ENCODE peak calls at places on chromosomes 3 and 15, in four cellular contexts. One of them, this sample, is unnamed.
A peak's percentile ranks its signal among the peaks of the same experiment; 100 is the strongest.

GRCh38 chr3:64916192-64916798 is 228.5 kb upstream of the ADAMTS9 start:
- DNase-seq in CD4-positive, alpha-beta T cell: no peak
- DNase-seq in HL-60: no peak
- DNase-seq in astrocyte of the spinal cord: no peak
- DNase-seq in this sample: no peak

GRCh38 chr3:106635271-106635670 is 742.0 kb upstream of the CCDC54 start:
- DNase-seq in CD4-positive, alpha-beta T cell: no peak
- DNase-seq in HL-60: no peak
- DNase-seq in astrocyte of the spinal cord: peak; percentile 91
- DNase-seq in this sample: no peak

GRCh38 chr3:10417849-10418248 is 87.5 kb downstream of the ATP2B2 start:
- DNase-seq in CD4-positive, alpha-beta T cell: no peak
- DNase-seq in HL-60: peak; percentile 22
- DNase-seq in astrocyte of the spinal cord: peak; percentile 16
- DNase-seq in this sample: no peak

GRCh38 chr3:126947429-126947828 is 35.5 kb upstream of the PLXNA1 start:
- DNase-seq in HL-60: no peak
- DNase-seq in astrocyte of the spinal cord: no peak
- DNase-seq in CD4-positive, alpha-beta T cell: no peak
- DNase-seq in this sample: no peak

GRCh38 chr3:197154-197855 is 742 bp downstream of the CHL1 start:
- DNase-seq in astrocyte of the spinal cord: no peak
- DNase-seq in CD4-positive, alpha-beta T cell: no peak
- DNase-seq in HL-60: no peak
- DNase-seq in this sample: peak; percentile 13

GRCh38 chr3:30513374-30514152 is 92.8 kb upstream of the TGFBR2 start:
- DNase-seq in HL-60: no peak
- DNase-seq in CD4-positive, alpha-beta T cell: no peak
- DNase-seq in astrocyte of the spinal cord: no peak
- DNase-seq in this sample: no peak

GRCh38 chr3:100993309-100993708 is at the start of gene ABI3BP:
- DNase-seq in HL-60: no peak
- DNase-seq in astrocyte of the spinal cord: peak; percentile 81
- DNase-seq in CD4-positive, alpha-beta T cell: no peak
- DNase-seq in this sample: no peak

GRCh38 chr3:50436063-50436674 is 67.3 kb downstream of the CACNA2D2 start:
- DNase-seq in astrocyte of the spinal cord: peak; percentile 21
- DNase-seq in CD4-positive, alpha-beta T cell: peak; percentile 69
- DNase-seq in HL-60: peak; percentile 61
- DNase-seq in this sample: peak; percentile 74

GRCh38 chr15:51403946-51404695 is 62.7 kb downstream of the GLDN start:
- DNase-seq in HL-60: no peak
- DNase-seq in astrocyte of the spinal cord: no peak
- DNase-seq in CD4-positive, alpha-beta T cell: no peak
- DNase-seq in this sample: no peak

GRCh38 chr15:51401872-51402517 is 60.5 kb downstream of the GLDN start:
- DNase-seq in CD4-positive, alpha-beta T cell: no peak
- DNase-seq in astrocyte of the spinal cord: no peak
- DNase-seq in HL-60: peak; percentile 64
- DNase-seq in this sample: peak; percentile 48

GRCh38 chr15:51401065-51401780 is 59.8 kb downstream of the GLDN start:
- DNase-seq in CD4-positive, alpha-beta T cell: no peak
- DNase-seq in astrocyte of the spinal cord: no peak
- DNase-seq in HL-60: peak; percentile 30
- DNase-seq in this sample: no peak

GRCh38 chr15:51405646-51406194 is 64.3 kb downstream of the GLDN start:
- DNase-seq in HL-60: no peak
- DNase-seq in CD4-positive, alpha-beta T cell: no peak
- DNase-seq in astrocyte of the spinal cord: peak; percentile 10
- DNase-seq in this sample: no peak

DNA sequence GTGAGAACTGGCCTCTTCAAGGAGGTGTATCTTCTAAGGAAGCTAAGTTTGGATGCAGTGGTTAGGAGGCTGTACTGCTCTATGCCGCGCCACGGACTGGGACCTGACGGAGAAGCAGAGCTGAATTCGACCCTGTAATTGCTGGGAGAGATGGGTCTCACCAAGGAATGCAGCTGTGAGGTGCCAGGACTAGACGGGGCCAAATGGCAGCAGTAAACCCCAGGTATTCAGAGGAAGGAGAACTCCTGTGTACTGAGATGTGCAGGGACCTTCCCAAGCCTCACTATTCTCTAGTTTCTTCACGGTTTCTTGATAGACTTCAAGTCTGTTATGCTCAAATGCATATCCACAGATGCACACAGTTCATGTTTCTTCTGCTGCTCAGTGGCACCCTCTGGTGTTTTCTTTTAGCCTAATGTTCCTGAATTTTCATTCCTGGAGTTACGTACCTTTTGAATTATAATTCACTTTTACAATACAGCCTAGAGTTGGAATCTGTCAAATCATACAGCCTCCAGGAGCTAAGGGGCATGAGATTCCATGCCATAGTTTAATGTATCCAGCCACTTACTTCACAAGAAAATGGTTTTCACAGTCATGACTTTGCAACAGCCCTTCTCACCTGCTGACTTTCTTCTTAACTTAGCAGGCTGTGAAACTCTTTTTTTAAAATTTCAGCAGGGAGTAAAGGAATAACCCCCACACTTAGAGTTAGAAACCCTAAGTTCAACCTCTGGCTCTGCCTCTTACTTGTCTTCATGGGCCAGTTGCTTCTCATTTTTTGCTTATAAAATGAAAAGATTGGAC is 61.8 kb downstream of the GLDN start:
- DNase-seq in HL-60: no peak
- DNase-seq in CD4-positive, alpha-beta T cell: no peak
- DNase-seq in astrocyte of the spinal cord: peak; percentile 55
- DNase-seq in this sample: no peak
- TF ChIP-seq CTCF in HL-60: peak; percentile 38
- TF ChIP-seq CTCF in CD4-positive, alpha-beta T cell: no peak
- TF ChIP-seq CTCF in astrocyte of the spinal cord: peak; percentile 72
- TF ChIP-seq CTCF in this sample: peak; percentile 75

GRCh38 chr15:59646271-59646670 is 11.0 kb downstream of the GTF2A2 start:
- DNase-seq in astrocyte of the spinal cord: no peak
- DNase-seq in CD4-positive, alpha-beta T cell: no peak
- DNase-seq in HL-60: no peak
- DNase-seq in this sample: no peak

GRCh38 chr15:59647085-59647484 is 10.2 kb downstream of the GTF2A2 start:
- DNase-seq in astrocyte of the spinal cord: no peak
- DNase-seq in CD4-positive, alpha-beta T cell: no peak
- DNase-seq in HL-60: no peak
- DNase-seq in this sample: no peak

GRCh38 chr15:59644757-59645156 is 12.6 kb downstream of the GTF2A2 start:
- DNase-seq in astrocyte of the spinal cord: no peak
- DNase-seq in CD4-positive, alpha-beta T cell: no peak
- DNase-seq in HL-60: no peak
- DNase-seq in this sample: no peak

GRCh38 chr15:59642351-59642750 is 15.0 kb downstream of the GTF2A2 start:
- DNase-seq in CD4-positive, alpha-beta T cell: no peak
- DNase-seq in HL-60: no peak
- DNase-seq in astrocyte of the spinal cord: no peak
- DNase-seq in this sample: no peak
- TF ChIP-seq CTCF in CD4-positive, alpha-beta T cell: no peak
- TF ChIP-seq CTCF in HL-60: no peak
- TF ChIP-seq CTCF in astrocyte of the spinal cord: peak; percentile 5
- TF ChIP-seq CTCF in this sample: peak; percentile 60

GRCh38 chr3:18444597-18445420 is 19.7 kb upstream of the SATB1 start:
- DNase-seq in HL-60: peak; percentile 75
- DNase-seq in astrocyte of the spinal cord: peak; percentile 56
- DNase-seq in CD4-positive, alpha-beta T cell: peak; percentile 78
- DNase-seq in this sample: peak; percentile 70
- TF ChIP-seq CTCF in HL-60: no peak
- TF ChIP-seq CTCF in astrocyte of the spinal cord: peak; percentile 46
- TF ChIP-seq CTCF in CD4-positive, alpha-beta T cell: no peak
- TF ChIP-seq CTCF in this sample: peak; percentile 60

GRCh38 chr3:141257971-141258370 is 26.3 kb downstream of the PXYLP1 start:
- DNase-seq in astrocyte of the spinal cord: no peak
- DNase-seq in CD4-positive, alpha-beta T cell: no peak
- DNase-seq in HL-60: no peak
- DNase-seq in this sample: no peak

GRCh38 chr3:141253811-141254210 is 22.2 kb downstream of the PXYLP1 start:
- DNase-seq in CD4-positive, alpha-beta T cell: no peak
- DNase-seq in HL-60: no peak
- DNase-seq in astrocyte of the spinal cord: no peak
- DNase-seq in this sample: no peak

GRCh38 chr3:141260131-141260927 is 28.7 kb downstream of the PXYLP1 start:
- DNase-seq in astrocyte of the spinal cord: no peak
- DNase-seq in CD4-positive, alpha-beta T cell: no peak
- DNase-seq in HL-60: no peak
- DNase-seq in this sample: peak; percentile 11

GRCh38 chr3:141255137-141255536 is 23.5 kb downstream of the PXYLP1 start:
- DNase-seq in astrocyte of the spinal cord: no peak
- DNase-seq in HL-60: no peak
- DNase-seq in CD4-positive, alpha-beta T cell: no peak
- DNase-seq in this sample: no peak

GRCh38 chr3:141255864-141256263 is 24.2 kb downstream of the PXYLP1 start:
- DNase-seq in astrocyte of the spinal cord: no peak
- DNase-seq in CD4-positive, alpha-beta T cell: peak; percentile 25
- DNase-seq in HL-60: no peak
- DNase-seq in this sample: no peak
- TF ChIP-seq CTCF in astrocyte of the spinal cord: peak; percentile 36
- TF ChIP-seq CTCF in CD4-positive, alpha-beta T cell: peak; percentile 64
- TF ChIP-seq CTCF in HL-60: peak; percentile 9
- TF ChIP-seq CTCF in this sample: peak; percentile 37

GRCh38 chr3:7289113-7289512 is 428.2 kb downstream of the GRM7 start:
- DNase-seq in HL-60: no peak
- DNase-seq in astrocyte of the spinal cord: no peak
- DNase-seq in CD4-positive, alpha-beta T cell: no peak
- DNase-seq in this sample: no peak

GRCh38 chr3:7282988-7283387 is 422.1 kb downstream of the GRM7 start:
- DNase-seq in HL-60: no peak
- DNase-seq in astrocyte of the spinal cord: peak; percentile 40
- DNase-seq in CD4-positive, alpha-beta T cell: no peak
- DNase-seq in this sample: no peak

GRCh38 chr3:7288133-7288532 is 427.2 kb downstream of the GRM7 start:
- DNase-seq in CD4-positive, alpha-beta T cell: no peak
- DNase-seq in HL-60: no peak
- DNase-seq in astrocyte of the spinal cord: no peak
- DNase-seq in this sample: no peak

GRCh38 chr3:7290062-7290825 is 429.3 kb downstream of the GRM7 start:
- DNase-seq in astrocyte of the spinal cord: no peak
- DNase-seq in HL-60: no peak
- DNase-seq in CD4-positive, alpha-beta T cell: no peak
- DNase-seq in this sample: no peak

GRCh38 chr3:7285502-7285901 is 424.6 kb downstream of the GRM7 start:
- DNase-seq in CD4-positive, alpha-beta T cell: no peak
- DNase-seq in astrocyte of the spinal cord: no peak
- DNase-seq in HL-60: no peak
- DNase-seq in this sample: no peak
- TF ChIP-seq CTCF in CD4-positive, alpha-beta T cell: no peak
- TF ChIP-seq CTCF in astrocyte of the spinal cord: no peak
- TF ChIP-seq CTCF in HL-60: no peak
- TF ChIP-seq CTCF in this sample: no peak